ENCODE peak calls at places on chromosome 16, in six cellular contexts. W is MM.1S, E is PC-3, A is SK-N-SH, H is GM23248, Y is HCT116. U is an unnamed sample.

GRCh38 chr16:56294599-56294998 is 103.3 kb downstream of the GNAO1 start:
- DNase-seq in W (no peak), E (peak), A (no peak), H (peak), Y (no peak), U (no peak)

GRCh38 chr16:88983771-88984687 is 7.0 kb upstream of the CBFA2T3 start:
- DNase-seq in W (no peak), E (no peak), A (no peak), H (no peak), Y (no peak), U (no peak)

GRCh38 chr16:72261127-72261526 is 89.2 kb upstream of the PMFBP1 start:
- DNase-seq in W (no peak), E (no peak), A (no peak), H (no peak), Y (no peak), U (no peak)

GRCh38 chr16:75288596-75289120 is 37.2 kb upstream of the BCAR1 start:
- DNase-seq in W (no peak), E (no peak), A (no peak), H (no peak), Y (no peak), U (no peak)

GRCh38 chr16:6081320-6081976 is 983.9 kb upstream of the EEF2KMT start:
- DNase-seq in W (peak), E (peak), A (peak), H (peak), Y (no peak), U (peak)

GRCh38 chr16:20383106-20384029 is 21.2 kb downstream of the PDILT start:
- DNase-seq in W (peak), E (peak), A (peak), H (peak), Y (peak), U (peak)

GRCh38 chr16:2480948-2481347 is 6.0 kb downstream of the TBC1D24 start:
- DNase-seq in W (no peak), E (no peak), A (no peak), H (no peak), Y (no peak), U (no peak)

GRCh38 chr16:86072328-86073102 is 173.6 kb downstream of the IRF8 start:
- DNase-seq in W (peak), E (peak), A (peak), H (peak), Y (peak), U (peak)

GRCh38 chr16:86714166-86714565 is 135.8 kb downstream of the FOXL1 start:
- DNase-seq in W (no peak), E (peak), A (no peak), H (peak), Y (no peak), U (peak)

GRCh38 chr16:15523092-15523541 is 88.7 kb downstream of the BMERB1 start:
- DNase-seq in W (peak), E (no peak), A (no peak), H (no peak), Y (peak), U (peak)

GRCh38 chr16:50464325-50465290 is 83.6 kb upstream of the NKD1 start:
- DNase-seq in W (no peak), E (no peak), A (no peak), H (no peak), Y (no peak), U (no peak)
- TF ChIP-seq EZH2phosphoT487 in W (no peak), E (no peak), A (no peak), H (no peak), Y (no peak), U (no peak)

DNA sequence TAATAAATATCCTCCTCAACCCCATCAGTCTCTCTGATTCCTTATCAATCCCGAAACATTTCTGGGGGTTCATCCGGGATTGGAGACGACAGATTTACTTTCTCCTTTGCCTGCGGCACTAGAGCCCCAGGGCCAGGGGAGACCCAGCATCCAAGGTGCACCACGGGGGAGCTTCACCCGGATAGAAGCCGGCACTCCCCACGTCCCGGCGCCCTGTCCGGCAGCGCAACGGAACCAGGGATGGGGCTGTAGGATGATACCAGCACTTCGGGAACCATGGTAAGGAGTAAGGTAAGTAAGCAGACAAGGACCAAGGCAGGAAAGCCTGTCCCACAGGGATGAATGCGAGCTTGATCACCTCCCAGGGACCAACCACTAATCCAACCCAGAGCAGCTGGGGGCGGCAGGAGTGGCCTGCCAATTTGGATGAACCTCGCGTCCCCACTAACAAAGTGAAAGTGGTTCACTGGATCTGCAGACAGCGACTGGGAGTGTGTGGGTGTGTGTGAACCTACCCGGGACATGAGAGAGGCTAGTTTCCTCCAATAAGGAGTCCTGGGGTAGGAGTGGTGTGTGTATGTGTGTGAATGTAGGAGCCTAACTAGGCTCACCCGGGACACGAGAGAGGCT is 11.9 kb downstream of the POLR3K start:
- DNase-seq in W (no peak), E (no peak), A (no peak), H (no peak), Y (no peak), U (no peak)
- H3K9ac ChIP-seq in W (no peak), E (no peak), A (no peak), H (no peak), Y (no peak), U (no peak)

DNA sequence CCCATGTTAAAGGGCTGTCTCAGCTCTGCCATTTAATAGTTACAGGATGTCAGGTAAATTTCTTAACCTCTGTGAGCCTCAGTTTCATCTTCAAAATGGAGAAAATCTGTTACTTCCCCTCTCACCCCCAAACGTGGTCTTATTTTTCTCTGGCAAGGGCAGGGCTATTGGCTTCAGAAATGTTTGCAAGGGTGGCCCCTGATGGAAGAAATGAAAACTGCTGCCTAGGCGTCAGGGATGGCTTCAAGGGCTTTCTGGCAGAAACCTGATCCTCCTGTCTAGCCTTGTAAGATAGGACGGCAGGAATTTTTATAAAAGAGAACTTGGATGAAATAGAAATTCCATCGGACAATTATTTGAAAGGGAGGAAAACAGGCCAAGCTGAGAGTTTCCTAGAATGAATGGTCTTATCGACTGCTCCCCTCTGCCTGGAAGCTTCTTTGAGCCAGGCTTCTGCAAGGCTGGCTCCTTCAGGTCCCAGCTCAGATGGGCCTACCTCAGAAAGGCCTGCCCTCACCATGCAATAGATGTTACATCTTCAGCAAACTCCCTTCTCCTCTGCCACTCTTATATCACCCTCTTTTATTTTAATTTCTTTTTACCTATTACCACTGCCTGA is 43.0 kb upstream of the TANGO6 start:
- DNase-seq in W (peak), E (peak), A (peak), H (peak), Y (peak), U (peak)
- TF ChIP-seq EZH2phosphoT487 in W (no peak), E (no peak), A (no peak), H (no peak), Y (no peak), U (no peak)

DNA sequence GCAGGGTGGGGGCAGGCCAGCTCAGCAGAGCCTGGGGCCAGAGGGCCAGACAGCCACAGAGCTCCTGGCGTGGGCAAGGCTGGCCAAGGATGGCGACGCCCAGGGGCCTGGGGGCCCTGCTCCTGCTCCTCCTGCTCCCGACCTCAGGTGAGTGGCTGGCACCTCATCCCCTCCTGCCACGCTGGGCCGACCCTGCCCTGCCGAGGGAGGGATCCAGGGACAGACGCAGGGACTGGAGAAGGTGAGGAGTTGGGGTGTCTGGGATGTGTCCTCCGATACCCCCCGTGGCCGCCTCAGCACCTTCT is at the start of gene ADGRG3:
- DNase-seq in W (no peak), E (no peak), A (no peak), H (no peak), Y (no peak), U (no peak)
- H3K9ac ChIP-seq in W (no peak), E (no peak), A (no peak), H (no peak), Y (no peak), U (no peak)

DNA sequence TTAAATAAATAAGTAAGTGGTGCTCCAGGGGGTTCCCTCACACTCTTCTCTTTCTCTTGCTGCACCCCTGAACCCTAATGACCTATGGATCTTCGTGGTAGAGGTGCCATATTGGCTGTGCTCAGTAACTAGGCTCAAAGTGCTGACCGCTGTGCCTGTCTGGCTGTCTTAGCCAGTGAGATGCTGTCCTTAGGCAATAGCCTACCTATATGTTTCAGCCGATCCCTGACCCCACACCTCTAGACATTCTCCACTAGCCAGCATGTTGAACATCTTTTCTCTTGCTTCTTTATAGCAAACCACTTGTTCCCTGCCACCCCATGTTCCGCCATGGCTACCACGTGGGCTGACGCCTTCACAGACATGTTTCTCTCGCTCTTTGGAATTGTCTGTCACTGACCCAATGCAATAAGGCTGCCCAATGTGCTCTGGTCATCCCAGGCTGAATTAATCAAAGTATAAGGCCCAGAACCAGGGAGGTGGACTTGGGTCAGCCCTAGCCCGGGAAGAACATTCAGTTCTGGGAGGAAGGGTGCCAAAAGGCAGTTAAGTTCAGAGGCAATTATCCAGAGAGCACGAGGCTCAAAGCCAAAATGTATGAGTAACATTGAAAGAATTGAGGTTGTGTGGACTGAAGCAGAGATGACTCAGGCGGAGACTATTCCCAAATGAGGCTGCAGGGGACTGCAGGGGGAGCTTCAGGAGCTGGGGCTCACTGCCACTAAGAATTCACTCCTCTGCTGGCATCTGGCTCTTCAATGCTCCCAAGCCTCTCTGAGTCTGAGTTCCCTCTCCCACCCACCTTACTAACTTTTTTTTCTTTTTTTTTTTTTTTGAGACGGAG is 28.7 kb upstream of the TNRC6A start:
- DNase-seq in W (no peak), E (peak), A (peak), H (peak), Y (peak), U (no peak)
- TF ChIP-seq EZH2phosphoT487 in W (no peak), E (no peak), A (no peak), H (no peak), Y (no peak), U (no peak)

GRCh38 chr16:80711406-80711805 is 93.0 kb downstream of the CDYL2 start:
- DNase-seq in W (no peak), E (no peak), A (no peak), H (no peak), Y (no peak), U (no peak)
- H3K9ac ChIP-seq in W (no peak), E (no peak), A (no peak), H (no peak), Y (no peak), U (no peak)

GRCh38 chr16:68715471-68715870 is 21.6 kb upstream of the CDH1 start:
- DNase-seq in W (no peak), E (no peak), A (no peak), H (no peak), Y (no peak), U (no peak)

GRCh38 chr16:68713430-68713829 is 23.7 kb upstream of the CDH1 start:
- DNase-seq in W (no peak), E (no peak), A (no peak), H (no peak), Y (no peak), U (no peak)

GRCh38 chr16:68707341-68708152 is 29.5 kb upstream of the CDH1 start:
- DNase-seq in W (no peak), E (peak), A (no peak), H (no peak), Y (peak), U (peak)

GRCh38 chr16:68711421-68712139 is 25.5 kb upstream of the CDH1 start:
- DNase-seq in W (no peak), E (no peak), A (no peak), H (no peak), Y (no peak), U (no peak)
- TF ChIP-seq EZH2phosphoT487 in W (no peak), E (no peak), A (no peak), H (no peak), Y (no peak), U (no peak)

U was measured in neural progenitor cell.